ENCODE peak calls at places on chromosome 11, in five cellular contexts. H is fibroblast of pulmonary artery; N is fibroblast of mammary gland; C is CD4-positive, CD25-positive, alpha-beta regulatory T cell; K is testis. X is an unnamed sample.

GRCh38 chr11:797300-798092 is 585 bp downstream of the SLC25A22 start:
- DNase-seq in K (peak), N (peak), C (peak), H (peak), X (peak)

GRCh38 chr11:102664001-102664752 is 39.0 kb upstream of the MMP20 start:
- DNase-seq in H (peak), N (no peak), C (peak), K (no peak), X (no peak)

GRCh38 chr11:332651-333480 is 12.2 kb upstream of the IFITM3 start:
- DNase-seq in H (no peak), N (no peak), C (no peak), K (no peak), X (no peak)

GRCh38 chr11:1043563-1044096 is 7.1 kb upstream of the MUC6 start:
- DNase-seq in N (no peak), H (no peak), C (no peak), K (no peak), X (no peak)

GRCh38 chr11:83569134-83569805 is 283.1 kb upstream of the CCDC90B start:
- DNase-seq in N (no peak), K (no peak), C (no peak), H (no peak), X (no peak)

GRCh38 chr11:114353448-114353847 is 46.9 kb downstream of the C11orf71 start:
- DNase-seq in C (no peak), H (no peak), K (no peak), N (peak), X (peak)

GRCh38 chr11:105960252-105961245 is 61.5 kb downstream of the MSANTD4 start:
- DNase-seq in C (no peak), N (no peak), K (peak), H (no peak), X (no peak)

GRCh38 chr11:33682446-33682845 is 18.2 kb downstream of the C11orf91 start:
- DNase-seq in K (peak), H (no peak), N (no peak), C (no peak), X (no peak)

GRCh38 chr11:65623852-65624616 is 8.5 kb downstream of the PCNX3 start:
- DNase-seq in C (no peak), K (no peak), H (no peak), N (no peak), X (no peak)

GRCh38 chr11:22828373-22828772 is 1.2 kb downstream of the SVIP start:
- DNase-seq in N (no peak), H (no peak), K (no peak), C (no peak), X (no peak)

GRCh38 chr11:73784080-73784634 is 3.5 kb upstream of the MRPL48 start:
- DNase-seq in H (no peak), N (no peak), C (no peak), K (no peak), X (no peak)

GRCh38 chr11:62193954-62194353 is 3.9 kb downstream of the SCGB1D1 start:
- DNase-seq in N (no peak), C (no peak), H (peak), K (no peak), X (no peak)

GRCh38 chr11:2461253-2462091 is 16.7 kb downstream of the KCNQ1 start:
- DNase-seq in H (no peak), C (no peak), N (no peak), K (peak), X (no peak)
- H3K4me3 ChIP-seq in H (no peak), C (no peak), N (no peak), K (no peak), X (no peak)

GRCh38 chr11:128629516-128630106 is 42.3 kb upstream of the ETS1 start:
- DNase-seq in H (no peak), K (no peak), C (peak), N (peak), X (no peak)
- H3K4me3 ChIP-seq in H (no peak), K (no peak), C (peak), N (no peak), X (no peak)

DNA sequence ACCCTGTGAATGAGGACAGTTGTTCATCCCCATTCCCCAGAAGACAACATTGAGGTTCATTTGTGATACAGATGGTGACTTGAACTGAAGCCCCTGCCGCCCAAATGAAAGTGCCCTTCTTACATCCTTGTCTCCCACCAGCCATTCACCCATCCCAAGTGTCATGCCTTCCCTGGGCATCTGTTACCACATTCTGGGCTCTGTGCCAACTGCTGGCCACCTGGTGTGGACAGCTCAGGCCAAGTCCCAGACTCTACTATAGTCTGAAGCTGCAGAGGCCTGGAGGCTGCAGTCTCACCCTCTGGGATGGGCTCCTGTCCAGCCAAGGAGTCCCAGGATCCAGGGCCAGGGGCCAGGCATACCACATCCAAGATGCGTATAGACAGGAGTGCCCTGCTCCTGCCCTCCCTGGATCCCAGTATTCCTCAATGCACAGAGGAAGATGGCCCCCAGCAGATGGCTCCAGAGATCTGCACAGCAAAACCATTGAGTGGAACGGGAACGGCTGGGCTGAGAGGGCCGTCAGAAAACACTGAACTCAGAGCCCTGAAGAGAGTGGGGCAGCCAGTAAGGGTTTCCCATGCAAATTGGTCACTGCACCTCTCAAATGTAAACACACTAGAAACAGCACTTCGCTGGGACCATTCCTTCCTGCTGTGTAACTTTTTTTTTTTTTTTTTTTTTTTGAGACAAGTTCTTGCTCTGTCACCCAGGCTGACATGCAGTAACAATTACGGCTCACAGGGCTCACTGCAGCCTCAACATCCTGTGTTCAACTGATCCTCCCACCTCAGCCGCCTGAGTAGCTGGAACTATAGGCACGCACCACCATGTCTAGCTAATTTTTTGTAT is 22.8 kb downstream of the ARRB1 start:
- DNase-seq in H (peak), C (peak), K (peak), N (peak), X (peak)
- H3K4me3 ChIP-seq in H (no peak), C (peak), K (no peak), N (no peak), X (no peak)

DNA sequence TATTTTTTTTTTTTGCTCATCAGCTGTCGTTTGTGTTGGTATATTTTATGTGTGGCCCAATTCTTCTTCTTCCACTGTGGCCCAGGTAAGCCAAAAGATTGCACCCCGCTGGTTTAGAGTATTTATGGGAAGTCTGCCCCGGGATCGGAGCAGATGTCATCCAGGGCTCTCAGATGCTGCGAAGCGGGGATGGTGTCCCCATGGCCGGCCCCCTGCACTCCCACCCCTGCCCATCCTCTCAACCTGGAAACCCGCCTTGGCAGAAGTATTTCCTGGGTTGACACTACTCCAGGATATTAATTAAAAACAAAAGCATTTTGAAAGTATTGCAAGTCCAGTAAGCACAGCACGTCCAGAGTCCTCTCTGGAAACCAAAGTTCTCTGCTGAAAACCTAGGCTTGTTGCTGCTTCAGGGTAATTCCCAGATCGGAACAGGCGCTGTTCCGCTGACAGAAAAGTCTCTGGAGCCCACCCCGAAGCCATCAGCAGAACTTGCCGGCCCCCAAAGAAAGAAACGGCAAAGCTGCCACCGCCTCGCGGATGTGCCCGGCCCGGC is 833 bp downstream of the SCUBE2 start:
- DNase-seq in K (no peak), C (no peak), N (no peak), H (peak), X (no peak)
- H3K4me3 ChIP-seq in K (peak), C (no peak), N (peak), H (peak), X (peak)

GRCh38 chr11:119209186-119209585 is 3.0 kb downstream of the CBL start:
- DNase-seq in N (no peak), H (no peak), C (no peak), K (no peak), X (no peak)

GRCh38 chr11:119205574-119206511 is at the start of gene CBL:
- DNase-seq in K (peak), H (peak), C (peak), N (peak), X (peak)

GRCh38 chr11:119207300-119207570 is 1.1 kb downstream of the CBL start:
- DNase-seq in C (peak), N (no peak), H (peak), K (no peak), X (no peak)

GRCh38 chr11:119206512-119207299 is 567 bp downstream of the CBL start:
- DNase-seq in N (peak), H (no peak), C (peak), K (peak), X (peak)

DNA sequence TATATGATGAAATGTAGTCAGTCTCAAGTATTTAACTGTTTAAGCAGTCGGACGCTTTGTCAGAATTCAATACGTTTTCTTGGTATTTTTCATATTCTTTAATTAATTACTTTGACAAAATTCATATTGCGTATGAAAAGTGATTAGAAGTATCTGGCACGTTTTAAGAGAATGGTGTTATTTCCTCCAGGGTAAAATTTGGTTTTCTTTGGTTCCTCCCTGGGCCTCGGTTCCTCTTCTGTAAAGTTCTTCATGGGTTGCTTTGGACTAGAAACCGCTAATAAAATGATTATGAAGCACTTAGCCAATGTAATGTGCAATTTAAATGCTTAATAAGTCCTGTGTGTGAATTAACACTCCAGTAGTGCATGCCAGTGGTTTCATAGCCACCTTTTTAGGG is 1.5 kb downstream of the CBL start:
- DNase-seq in H (no peak), N (no peak), K (no peak), C (no peak), X (no peak)
- H3K4me3 ChIP-seq in H (peak), N (peak), K (no peak), C (peak), X (peak)

GRCh38 chr11:113242767-113243397 is 71.5 kb upstream of the TTC12 start:
- DNase-seq in C (peak), K (peak), H (peak), N (peak), X (peak)
- H3K4me3 ChIP-seq in C (peak), K (no peak), H (peak), N (peak), X (peak)

GRCh38 chr11:14625804-14626203 is 17.8 kb upstream of the PDE3B start:
- DNase-seq in C (no peak), N (no peak), K (no peak), H (no peak), X (no peak)
- H3K4me3 ChIP-seq in C (no peak), N (no peak), K (no peak), H (no peak), X (no peak)

DNA sequence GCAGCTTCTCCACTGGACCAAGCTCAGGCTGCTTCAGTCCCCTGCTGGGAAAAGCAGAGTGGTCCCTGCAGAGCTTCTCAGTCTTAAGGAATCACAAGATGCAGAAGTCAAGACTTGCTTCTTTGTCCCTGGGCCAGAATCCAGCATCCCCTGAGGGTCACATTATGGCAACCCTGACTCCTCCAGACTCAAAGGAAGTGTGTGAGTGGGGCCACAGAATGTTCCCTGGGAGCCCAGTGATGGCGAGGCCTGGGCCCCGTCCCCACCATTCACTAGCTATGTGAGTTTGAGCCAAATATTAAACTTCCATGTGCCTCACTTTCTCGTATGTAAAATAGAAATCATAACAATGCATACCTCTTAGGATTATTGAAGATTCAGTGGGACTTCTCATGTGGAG is 122.2 kb upstream of the NCAM1 start:
- DNase-seq in H (no peak), K (no peak), N (no peak), C (no peak), X (no peak)
- H3K4me3 ChIP-seq in H (no peak), K (no peak), N (no peak), C (no peak), X (no peak)

GRCh38 chr11:35583126-35583525 is 35.1 kb upstream of the FJX1 start:
- DNase-seq in N (peak), C (no peak), H (peak), K (no peak), X (peak)

GRCh38 chr11:35580397-35580781 is 37.9 kb upstream of the FJX1 start:
- DNase-seq in N (no peak), H (no peak), K (no peak), C (no peak), X (no peak)

GRCh38 chr11:35582033-35582432 is 36.2 kb upstream of the FJX1 start:
- DNase-seq in H (no peak), N (no peak), C (no peak), K (no peak), X (no peak)

GRCh38 chr11:35583843-35584242 is 34.4 kb upstream of the FJX1 start:
- DNase-seq in N (no peak), H (no peak), C (no peak), K (no peak), X (no peak)

GRCh38 chr11:35579557-35580396 is 38.5 kb upstream of the FJX1 start:
- DNase-seq in K (no peak), H (peak), N (peak), C (no peak), X (peak)
- H3K4me3 ChIP-seq in K (no peak), H (no peak), N (no peak), C (no peak), X (no peak)

GRCh38 chr11:14202263-14203173 is 156.5 kb downstream of the RRAS2 start:
- DNase-seq in C (peak), K (no peak), N (no peak), H (no peak), X (no peak)
- H3K4me3 ChIP-seq in C (peak), K (no peak), N (no peak), H (no peak), X (no peak)

X was measured in brain microvascular endothelial cell.